ENCODE peak calls at places on chromosomes 4 and X, in seven cellular contexts. O, L, F, X, Q, U and C are unnamed samples.

GRCh38 chrX:69305333-69306062 is 140.2 kb upstream of the PJA1 start:
- DNase-seq in O (no peak), Q (no peak), X (peak; percentile 87), F (peak; percentile 55), U (peak; percentile 50), L (peak; percentile 90), C (peak; percentile 39)

GRCh38 chr4:61734409-61734808 is 534.3 kb downstream of the ADGRL3 start:
- DNase-seq in U (no peak), L (no peak), Q (no peak), O (no peak), X (no peak), F (no peak), C (no peak)

GRCh38 chr4:5045099-5045498 is 6.2 kb upstream of the STK32B start:
- DNase-seq in X (peak; percentile 23), O (no peak), F (no peak), L (peak; percentile 6), U (no peak), Q (no peak), C (no peak)

GRCh38 chr4:113635739-113636437 is 125.7 kb downstream of the CAMK2D start:
- DNase-seq in X (no peak), U (no peak), L (no peak), Q (no peak), F (no peak), O (no peak), C (no peak)

GRCh38 chr4:121462660-121463261 is 81.9 kb upstream of the QRFPR start:
- DNase-seq in U (no peak), F (peak; percentile 34), Q (no peak), L (peak; percentile 12), O (no peak), X (peak; percentile 95), C (no peak)

GRCh38 chrX:121010218-121010617 is 24.7 kb upstream of the CT47A1 start:
- DNase-seq in Q (no peak), F (no peak), X (no peak), O (no peak), L (no peak), U (no peak), C (no peak)

GRCh38 chrX:32084757-32085156 is 1012.9 kb upstream of the FTHL17 start:
- DNase-seq in L (no peak), Q (no peak), U (no peak), F (no peak), X (no peak), O (no peak), C (no peak)

GRCh38 chrX:12685541-12685940 is 105.7 kb upstream of the PRPS2 start:
- DNase-seq in O (no peak), U (no peak), F (no peak), L (no peak), X (no peak), Q (no peak), C (no peak)

GRCh38 chr4:127586922-127587571 is 45.7 kb upstream of the INTU start:
- DNase-seq in X (peak; percentile 92), F (peak; percentile 41), U (no peak), O (peak; percentile 12), Q (no peak), L (peak; percentile 63), C (no peak)

GRCh38 chr4:73836373-73837269 is at the start of gene CXCL6:
- DNase-seq in X (peak; percentile 59), L (peak; percentile 78), Q (no peak), F (peak; percentile 67), O (peak; percentile 37), U (no peak), C (peak; percentile 55)

GRCh38 chr4:120843840-120844527 is 78.5 kb downstream of the PRDM5 start:
- DNase-seq in L (peak; percentile 32), F (peak; percentile 60), U (no peak), O (peak; percentile 32), X (peak; percentile 62), Q (no peak), C (peak; percentile 61)

GRCh38 chrX:68732906-68733493 is 85.5 kb downstream of the STARD8 start:
- DNase-seq in U (peak; percentile 73), Q (peak; percentile 28), L (peak; percentile 80), O (peak; percentile 52), F (peak; percentile 78), X (peak; percentile 68), C (peak; percentile 65)